ENCODE peak calls at places on chromosomes 1 and 21, in seven cellular contexts. A is SK-N-SH, Y is HCT116, N is H1, X is GM12878, F is K562, P is HepG2. S is an unnamed sample. For H3K27me3, the result is how much of the 10 kb centered on the place peaks cover.

GRCh38 chr1:54309631-54310366 is 96.4 kb downstream of the SSBP3 start:
- DNase-seq in F (no peak), Y (no peak), P (no peak), N (no peak), X (no peak), A (no peak), S (no peak)

GRCh38 chr1:192057766-192058165 is 100.5 kb upstream of the RGS18 start:
- DNase-seq in F (no peak), X (no peak), P (no peak), Y (no peak), N (no peak), A (no peak), S (no peak)

GRCh38 chr1:207088161-207088560 is 499 bp upstream of the C4BPB start:
- DNase-seq in N (no peak), X (no peak), P (no peak), F (no peak), A (no peak), Y (no peak), S (no peak)

GRCh38 chr21:35217504-35218060 is 168.5 kb upstream of the RUNX1 start:
- DNase-seq in P (peak), Y (peak), F (no peak), N (peak), X (no peak), A (no peak), S (peak)

GRCh38 chr21:45356251-45356650 is 48.7 kb upstream of the COL18A1 start:
- DNase-seq in A (no peak), F (peak), Y (no peak), N (no peak), P (peak), X (no peak), S (no peak)

GRCh38 chr1:40824591-40825429 is 37.4 kb downstream of the CITED4 start:
- DNase-seq in X (no peak), P (peak), N (no peak), F (no peak), Y (no peak), A (no peak), S (peak)

GRCh38 chr1:179550753-179551682 is 24.7 kb downstream of the NPHS2 start:
- DNase-seq in N (no peak), A (no peak), P (peak), F (peak), X (peak), Y (no peak), S (no peak)

GRCh38 chr1:62426238-62426637 is 10.6 kb upstream of the USP1 start:
- DNase-seq in Y (no peak), P (no peak), N (no peak), X (no peak), A (no peak), F (no peak), S (no peak)

GRCh38 chr21:43348801-43349261 is 78.1 kb downstream of the SIK1 start:
- DNase-seq in A (no peak), Y (no peak), X (no peak), N (no peak), P (no peak), F (no peak), S (no peak)

GRCh38 chr21:29904359-29905282 is 35.2 kb downstream of the GRIK1 start:
- DNase-seq in X (no peak), A (no peak), Y (no peak), F (peak), P (no peak), N (no peak), S (no peak)
- H3K27me3 ChIP-seq in X (under half), A (under half), Y (under half), F (under half), P (under half), N (under half), S (under half)

DNA sequence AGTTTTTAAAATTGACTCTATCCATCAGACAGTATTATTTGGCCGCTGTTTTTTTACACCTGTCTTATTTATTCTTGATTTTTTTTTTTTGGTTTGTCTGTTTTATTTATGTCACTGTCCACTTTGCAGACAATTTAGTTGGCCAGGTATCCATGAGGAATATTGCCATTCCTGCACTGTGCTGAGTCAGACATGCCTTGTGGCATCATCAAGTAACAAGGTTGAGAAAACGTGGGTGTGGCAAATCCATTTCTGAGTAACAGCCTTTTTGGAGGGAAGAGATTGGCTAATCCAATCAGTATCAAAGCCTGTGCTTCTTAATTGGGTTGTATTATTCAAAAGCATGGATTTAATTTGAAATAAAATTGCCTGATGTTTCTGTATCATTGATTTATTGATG is 463.1 kb downstream of the USP25 start:
- DNase-seq in F (no peak), Y (no peak), X (no peak), P (no peak), A (no peak), N (no peak), S (no peak)
- TF ChIP-seq YY1 in F (no peak), Y (no peak), X (no peak), P (no peak), A (no peak), N (no peak), S (no peak)

GRCh38 chr1:68653882-68654281 is 157.0 kb upstream of the DEPDC1 start:
- DNase-seq in Y (no peak), X (no peak), F (no peak), N (no peak), P (no peak), A (no peak), S (no peak)

GRCh38 chr1:68651115-68651514 is 154.2 kb upstream of the DEPDC1 start:
- DNase-seq in F (no peak), A (no peak), X (no peak), P (no peak), Y (no peak), N (no peak), S (no peak)
- H3K27me3 ChIP-seq in F (under half), A (under half), X (under half), P (under half), Y (under half), N (under half), S (under half)

GRCh38 chr1:160664573-160665051 is 17.8 kb upstream of the SLAMF1 start:
- DNase-seq in F (no peak), P (no peak), A (no peak), Y (no peak), N (no peak), X (peak), S (no peak)

GRCh38 chr1:160662888-160663287 is 16.0 kb upstream of the SLAMF1 start:
- DNase-seq in X (no peak), A (no peak), N (no peak), F (no peak), Y (no peak), P (no peak), S (no peak)

GRCh38 chr1:160666079-160666442 is 19.2 kb upstream of the SLAMF1 start:
- DNase-seq in P (no peak), A (no peak), N (no peak), F (no peak), Y (no peak), X (no peak), S (no peak)

GRCh38 chr1:160667896-160668295 is 21.1 kb upstream of the SLAMF1 start:
- DNase-seq in Y (no peak), N (no peak), A (no peak), X (no peak), P (no peak), F (no peak), S (no peak)

GRCh38 chr1:160665330-160666078 is 18.7 kb upstream of the SLAMF1 start:
- DNase-seq in P (no peak), N (no peak), F (peak), Y (no peak), X (no peak), A (no peak), S (no peak)
- TF ChIP-seq YY1 in P (no peak), N (no peak), F (no peak), Y (no peak), X (no peak), A (no peak), S (no peak)

GRCh38 chr1:3469104-3469848 is 14.8 kb downstream of the ARHGEF16 start:
- DNase-seq in N (no peak), F (no peak), Y (no peak), P (no peak), X (no peak), A (no peak), S (no peak)

GRCh38 chr1:3466366-3467075 is 12.1 kb downstream of the ARHGEF16 start:
- DNase-seq in F (no peak), P (no peak), Y (no peak), A (no peak), X (no peak), N (no peak), S (no peak)

GRCh38 chr1:3468236-3469103 is 14.0 kb downstream of the ARHGEF16 start:
- DNase-seq in Y (no peak), F (no peak), P (no peak), A (no peak), N (no peak), X (no peak), S (no peak)

GRCh38 chr1:3465935-3466321 is 11.5 kb downstream of the ARHGEF16 start:
- DNase-seq in F (no peak), P (no peak), Y (no peak), X (no peak), N (no peak), A (no peak), S (no peak)

DNA sequence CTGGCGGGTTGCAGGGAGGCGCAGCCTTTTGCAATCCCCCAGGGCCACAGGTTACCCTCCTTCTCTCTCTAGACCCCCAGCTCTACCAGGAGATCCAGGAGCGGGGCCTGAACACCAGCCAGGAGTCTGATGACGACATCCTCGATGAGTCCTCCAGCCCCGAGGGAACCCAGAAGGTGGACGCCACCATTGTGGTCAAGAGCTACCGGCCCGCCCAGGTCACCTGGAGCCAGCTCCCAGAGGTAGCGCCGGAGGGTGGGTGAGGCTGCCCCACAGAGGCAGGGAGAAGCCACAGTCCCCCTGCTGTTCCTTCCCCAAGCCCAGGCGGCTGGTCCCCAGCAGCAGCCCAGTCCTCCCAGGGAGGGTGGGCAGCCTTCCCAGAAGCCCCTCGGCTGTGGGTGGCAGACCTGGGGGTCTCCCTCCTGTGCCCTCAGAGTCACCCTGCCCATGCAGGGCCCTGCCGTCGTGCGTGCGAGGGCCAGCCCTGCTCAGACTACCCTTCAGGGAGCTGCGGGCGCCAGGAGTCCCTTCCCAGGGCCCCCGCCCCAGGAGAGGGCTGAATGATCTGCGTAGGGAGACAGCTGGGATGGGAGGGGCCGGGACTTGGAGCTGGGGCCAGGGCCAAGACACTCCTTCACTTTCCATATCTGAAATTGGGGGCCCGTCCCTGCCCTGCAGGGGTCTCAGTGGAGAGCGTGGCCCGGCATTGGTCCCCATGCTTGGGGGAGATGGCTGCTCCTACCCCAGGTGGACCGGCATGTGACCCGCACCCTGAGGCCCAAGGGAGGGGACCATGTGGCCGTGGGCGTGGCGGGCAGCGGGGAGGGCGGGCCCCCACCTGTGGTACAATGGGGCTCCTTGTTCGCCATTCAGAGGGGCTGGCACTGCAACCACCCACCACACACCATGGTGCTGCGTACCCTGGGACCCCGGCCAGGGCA is 12.9 kb downstream of the ARHGEF16 start:
- DNase-seq in A (no peak), X (no peak), P (no peak), F (no peak), N (no peak), Y (no peak), S (no peak)
- H3K27me3 ChIP-seq in A (under half), X (under half), P (under half), F (under half), N (under half), Y (under half), S (under half)

GRCh38 chr1:2148691-2149090 is 45.9 kb downstream of the FAAP20 start:
- DNase-seq in X (no peak), N (no peak), P (no peak), F (no peak), Y (no peak), A (no peak), S (no peak)
- TF ChIP-seq YY1 in X (no peak), N (no peak), P (no peak), F (no peak), Y (no peak), A (no peak), S (no peak)

GRCh38 chr1:151723726-151724370 is 2.5 kb downstream of the RIIAD1 start:
- DNase-seq in Y (no peak), N (no peak), F (no peak), P (no peak), A (no peak), X (no peak), S (peak)
- H3K27me3 ChIP-seq in Y (under half), N (under half), F (under half), P (under half), A (under half), X (under half), S (under half)

S was measured in NT2/D1.